ENCODE peak calls at places on chromosomes 4 and X, in four cellular contexts. F is GM12892, G is H1, R is K562. Q is an unnamed sample.

GRCh38 chrX:131845771-131846170 is 177.3 kb upstream of the STK26 start:
- DNase-seq in F (no peak), G (no peak), R (no peak), Q (no peak)

GRCh38 chr4:104488151-104488550 is 6.5 kb downstream of the CXXC4 start:
- DNase-seq in F (no peak), G (no peak), R (no peak), Q (no peak)

GRCh38 chr4:21768349-21769310 is 179.9 kb downstream of the KCNIP4 start:
- DNase-seq in F (no peak), G (no peak), R (peak), Q (no peak)

GRCh38 chr4:153757407-153757806 is 2.4 kb downstream of the RNF175 start:
- DNase-seq in F (no peak), G (no peak), R (no peak), Q (no peak)

GRCh38 chr4:182265881-182266280 is 22.7 kb downstream of the TENM3 start:
- DNase-seq in F (no peak), G (no peak), R (no peak), Q (no peak)

GRCh38 chr4:25551608-25552007 is 104.0 kb upstream of the SLC34A2 start:
- DNase-seq in F (no peak), G (no peak), R (no peak), Q (no peak)

GRCh38 chr4:163263601-163264000 is 68.8 kb downstream of the NPY1R start:
- DNase-seq in F (no peak), G (no peak), R (no peak), Q (no peak)

GRCh38 chr4:77078401-77078800 is 2.6 kb upstream of the CCNI start:
- DNase-seq in F (no peak), G (no peak), R (no peak), Q (no peak)

GRCh38 chrX:118552501-118552900 is 56.9 kb downstream of the DOCK11 start:
- DNase-seq in F (no peak), G (no peak), R (no peak), Q (no peak)
- TF ChIP-seq POLR2AphosphoS5 in F (no peak), G (no peak), R (no peak), Q (no peak)

GRCh38 chrX:20414066-20414465 is 147.4 kb upstream of the RPS6KA3 start:
- DNase-seq in F (no peak), G (no peak), R (no peak), Q (no peak)
- TF ChIP-seq TAF1 in F (no peak), G (no peak), R (no peak), Q (no peak)

DNA sequence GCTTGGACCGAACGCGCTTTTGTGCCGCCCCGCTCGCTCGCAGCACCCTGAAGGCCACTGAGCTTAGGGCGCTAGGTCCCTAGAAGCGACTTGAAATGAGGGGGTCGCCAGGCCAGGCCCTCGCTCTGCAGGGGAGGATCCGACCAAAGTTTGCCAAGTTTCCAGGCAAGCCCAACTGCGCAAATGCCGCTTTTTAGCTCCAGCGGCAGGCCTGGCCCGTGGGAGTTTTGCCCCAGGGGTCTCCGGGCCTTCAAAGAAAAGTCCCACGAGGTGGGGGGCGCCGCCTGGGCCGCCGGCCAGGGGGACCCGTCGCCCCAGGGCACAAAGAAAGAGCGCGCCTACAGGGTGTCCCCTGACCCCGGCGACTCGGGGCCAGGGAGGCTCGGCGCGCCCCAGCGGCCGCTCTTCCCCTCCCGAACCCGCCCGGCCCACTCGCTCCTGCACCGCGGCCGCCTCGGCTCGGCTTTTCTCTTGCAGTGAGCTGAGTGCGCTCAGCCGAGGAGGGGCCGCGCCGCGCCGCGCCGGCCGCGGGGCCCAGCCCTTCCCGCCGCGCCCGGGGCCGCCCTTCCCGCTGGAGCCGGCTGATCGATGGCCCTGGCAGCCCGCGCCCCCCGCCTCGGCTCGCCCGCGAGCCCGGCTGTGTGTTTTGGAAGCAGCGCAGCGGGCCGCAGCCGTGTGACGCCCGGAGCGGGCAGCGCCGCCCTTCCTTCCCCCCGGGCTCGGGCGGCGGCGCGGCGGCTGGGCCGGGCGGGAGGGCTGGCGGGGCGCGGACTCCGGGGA is 788 bp upstream of the KLF3 start:
- DNase-seq in F (peak), G (no peak), R (no peak), Q (peak)
- TF ChIP-seq POLR2A in F (no peak), G (no peak), R (peak), Q (no peak)

GRCh38 chr4:67344594-67345380 is 200.5 kb downstream of the CENPC start:
- DNase-seq in F (no peak), G (no peak), R (no peak), Q (no peak)

GRCh38 chr4:67346654-67347053 is 198.6 kb downstream of the CENPC start:
- DNase-seq in F (no peak), G (no peak), R (no peak), Q (no peak)

DNA sequence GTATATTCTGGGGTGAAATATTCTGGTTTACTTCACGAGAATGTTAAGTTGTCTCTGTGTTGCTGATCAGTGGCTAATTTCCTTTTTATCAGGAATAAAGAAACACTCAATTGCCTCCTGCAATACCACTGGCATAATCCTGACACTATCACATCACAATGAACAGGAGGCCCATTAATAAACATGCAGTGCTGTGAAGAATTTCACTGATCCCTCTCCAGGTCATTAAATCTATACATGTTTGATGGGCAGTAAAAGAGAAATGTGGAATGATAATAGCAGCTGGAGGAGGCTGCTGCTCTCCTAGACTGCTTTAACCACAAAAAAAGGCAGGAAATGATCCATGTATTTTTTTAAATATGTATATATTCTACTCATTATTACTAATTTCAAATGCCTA is 202.1 kb downstream of the CENPC start:
- DNase-seq in F (no peak), G (no peak), R (no peak), Q (no peak)
- TF ChIP-seq POLR2AphosphoS5 in F (no peak), G (no peak), R (no peak), Q (no peak)

GRCh38 chr4:189869236-189869635 is 71.4 kb upstream of the FRG1 start:
- DNase-seq in F (no peak), G (no peak), R (no peak), Q (no peak)

GRCh38 chr4:189874591-189874990 is 66.1 kb upstream of the FRG1 start:
- DNase-seq in F (no peak), G (no peak), R (no peak), Q (no peak)

GRCh38 chr4:189870835-189871234 is 69.8 kb upstream of the FRG1 start:
- DNase-seq in F (no peak), G (no peak), R (no peak), Q (no peak)
- TF ChIP-seq TAF1 in F (no peak), G (no peak), R (no peak), Q (no peak)

Q was measured in GM12891.